ENCODE peak calls at places on chromosomes 5 and 9, in four cellular contexts. U is Right ventricle myocardium superior, B is renal cortical epithelial cell, E is RPMI7951. P is an unnamed sample.

GRCh38 chr5:144202072-144202471 is 31.4 kb downstream of the KCTD16 start:
- DNase-seq in U (no peak), B (no peak), E (no peak), P (no peak)

GRCh38 chr9:137722481-137722880 is 103.7 kb downstream of the EHMT1 start:
- DNase-seq in U (no peak), B (no peak), E (no peak), P (no peak)

GRCh38 chr9:116144038-116144437 is 9.6 kb upstream of the PAPPA start:
- DNase-seq in U (no peak), B (peak), E (peak), P (peak)

GRCh38 chr5:151219789-151220188 is 4.1 kb downstream of the CCDC69 start:
- DNase-seq in U (no peak), B (no peak), E (no peak), P (no peak)

GRCh38 chr9:113963017-113963620 is 87.0 kb downstream of the ZNF618 start:
- DNase-seq in U (no peak), B (peak), E (peak), P (peak)

GRCh38 chr9:1222511-1222910 is 172.4 kb downstream of the DMRT2 start:
- DNase-seq in U (no peak), B (no peak), E (no peak), P (peak)

GRCh38 chr9:122128432-122129343 is 30.9 kb downstream of the NDUFA8 start:
- DNase-seq in U (peak), B (no peak), E (no peak), P (no peak)

GRCh38 chr9:122807271-122807900 is 7.5 kb downstream of the OR1K1 start:
- DNase-seq in U (no peak), B (no peak), E (peak), P (no peak)

GRCh38 chr5:30099634-30100033 is 1093.9 kb upstream of the CDH6 start:
- DNase-seq in U (no peak), B (no peak), E (no peak), P (no peak)

GRCh38 chr5:90866333-90866732 is 307.7 kb downstream of the ADGRV1 start:
- DNase-seq in U (no peak), B (peak), E (peak), P (peak)

GRCh38 chr9:33289501-33289900 is 815 bp upstream of the NFX1 start:
- DNase-seq in U (no peak), B (peak), E (peak), P (no peak)

GRCh38 chr9:114503009-114503408 is 2.3 kb downstream of the WHRN start:
- DNase-seq in U (no peak), B (no peak), E (no peak), P (peak)

GRCh38 chr5:55484531-55484930 is 50.2 kb downstream of the PLPP1 start:
- DNase-seq in U (no peak), B (no peak), E (no peak), P (no peak)

GRCh38 chr9:129109504-129109903 is 1.1 kb downstream of the CRAT start:
- DNase-seq in U (peak), B (no peak), E (peak), P (peak)

GRCh38 chr9:37917801-37918664 is 14.1 kb upstream of the SLC25A51 start:
- DNase-seq in U (no peak), B (no peak), E (no peak), P (no peak)

GRCh38 chr5:36363776-36364175 is 62.1 kb upstream of the RANBP3L start:
- DNase-seq in U (no peak), B (no peak), E (no peak), P (no peak)

GRCh38 chr9:69919461-69920061 is 98.9 kb downstream of the CFAP95 start:
- DNase-seq in U (no peak), B (peak), E (peak), P (peak)

P was measured in kidney tubule cell.